ENCODE peak calls at places on chromosome 17, in five cellular contexts. U is epithelial cell of esophagus, P is A549, D is nephron progenitor cell, I is GM12865. K is an unnamed sample.

GRCh38 chr17:61412860-61413653 is 13.4 kb downstream of the TBX2 start:
- DNase-seq in P (no peak), I (no peak), U (no peak), D (no peak), K (no peak)

GRCh38 chr17:4412933-4413831 is 20.6 kb upstream of the SPNS3 start:
- DNase-seq in D (peak; percentile 97), U (peak; percentile 86), P (peak; percentile 92), I (peak; percentile 96), K (peak; percentile 89)

GRCh38 chr17:76612977-76613851 is 27.6 kb upstream of the ST6GALNAC2 start:
- DNase-seq in P (no peak), U (peak; percentile 80), D (peak; percentile 29), I (peak; percentile 35), K (no peak)

GRCh38 chr17:74738051-74738996 is 1.3 kb downstream of the RAB37 start:
- DNase-seq in D (no peak), I (peak; percentile 91), U (no peak), P (no peak), K (no peak)

GRCh38 chr17:37280841-37281240 is 94.9 kb upstream of the C17orf78 start:
- DNase-seq in I (no peak), D (no peak), U (no peak), P (no peak), K (no peak)

GRCh38 chr17:1197379-1197778 is 17.6 kb upstream of the ABR start:
- DNase-seq in P (no peak), D (no peak), I (peak; percentile 50), U (no peak), K (no peak)

GRCh38 chr17:79699386-79700036 is 31.2 kb upstream of the ENPP7 start:
- DNase-seq in D (no peak), I (peak; percentile 26), U (no peak), P (no peak), K (no peak)

GRCh38 chr17:10793256-10793655 is 10.6 kb downstream of the TMEM238L start:
- DNase-seq in D (no peak), I (no peak), U (no peak), P (no peak), K (no peak)

GRCh38 chr17:7213895-7214299 is 5.7 kb downstream of the DLG4 start:
- DNase-seq in I (peak; percentile 81), P (peak; percentile 94), D (peak; percentile 94), U (peak; percentile 75), K (no peak)

GRCh38 chr17:77824102-77824779 is 134.3 kb upstream of the TNRC6C start:
- DNase-seq in U (no peak), P (no peak), I (no peak), D (no peak), K (no peak)

GRCh38 chr17:44204453-44204882 is 4.8 kb upstream of the ATXN7L3 start:
- DNase-seq in P (no peak), U (peak; percentile 61), D (no peak), I (no peak), K (no peak)

GRCh38 chr17:50129303-50129945 is 536 bp downstream of the SAMD14 start:
- DNase-seq in D (peak; percentile 73), I (peak; percentile 60), P (no peak), U (peak; percentile 29), K (peak; percentile 35)

GRCh38 chr17:34397265-34397664 is 34.2 kb upstream of the CCL1 start:
- DNase-seq in P (no peak), D (no peak), U (no peak), I (no peak), K (no peak)

GRCh38 chr17:14741516-14741915 is 440.6 kb downstream of the HS3ST3B1 start:
- DNase-seq in U (peak; percentile 60), D (no peak), I (no peak), P (peak; percentile 33), K (no peak)

GRCh38 chr17:17690156-17690737 is 9.0 kb downstream of the RAI1 start:
- DNase-seq in I (peak; percentile 67), P (no peak), U (no peak), D (no peak), K (no peak)

GRCh38 chr17:45127583-45128300 is 4.6 kb downstream of the PLCD3 start:
- DNase-seq in D (no peak), U (peak; percentile 62), I (no peak), P (no peak), K (peak; percentile 50)

GRCh38 chr17:44376124-44376523 is 12.5 kb upstream of the FAM171A2 start:
- DNase-seq in U (no peak), I (no peak), D (peak; percentile 47), P (peak; percentile 80), K (peak; percentile 48)

GRCh38 chr17:60315650-60316049 is 76.3 kb downstream of the USP32 start:
- DNase-seq in P (no peak), U (no peak), I (no peak), D (no peak), K (no peak)

GRCh38 chr17:77959926-77960521 is 1.5 kb downstream of the TNRC6C start:
- DNase-seq in I (no peak), P (no peak), U (no peak), D (no peak), K (no peak)

GRCh38 chr17:45942284-45942683 is 47.9 kb downstream of the MAPT start:
- DNase-seq in D (no peak), I (no peak), U (no peak), P (no peak), K (no peak)

GRCh38 chr17:53896047-53896446 is 73.3 kb downstream of the KIF2B start:
- DNase-seq in D (no peak), I (no peak), P (no peak), U (peak; percentile 2), K (no peak)

GRCh38 chr17:51231999-51232398 is 27.9 kb downstream of the MBTD1 start:
- DNase-seq in P (no peak), I (no peak), U (no peak), D (no peak), K (peak; percentile 58)

GRCh38 chr17:72661093-72661944 is 431.2 kb downstream of the SLC39A11 start:
- DNase-seq in P (no peak), D (no peak), U (peak; percentile 99), I (no peak), K (peak; percentile 94)

GRCh38 chr17:78979780-78980623 is at the start of gene LGALS3BP:
- DNase-seq in P (peak; percentile 85), I (no peak), D (no peak), U (peak; percentile 65), K (peak; percentile 77)

GRCh38 chr17:43324205-43324893 is 74.4 kb upstream of the ARL4D start:
- DNase-seq in P (no peak), D (no peak), I (peak; percentile 79), U (no peak), K (peak; percentile 29)

GRCh38 chr17:5530265-5530782 is 44.0 kb downstream of the MIS12 start:
- DNase-seq in U (no peak), P (no peak), I (no peak), D (no peak), K (no peak)

GRCh38 chr17:73311428-73311780 is 397 bp downstream of the CDC42EP4 start:
- DNase-seq in P (no peak), I (no peak), D (no peak), U (no peak), K (no peak)

DNA sequence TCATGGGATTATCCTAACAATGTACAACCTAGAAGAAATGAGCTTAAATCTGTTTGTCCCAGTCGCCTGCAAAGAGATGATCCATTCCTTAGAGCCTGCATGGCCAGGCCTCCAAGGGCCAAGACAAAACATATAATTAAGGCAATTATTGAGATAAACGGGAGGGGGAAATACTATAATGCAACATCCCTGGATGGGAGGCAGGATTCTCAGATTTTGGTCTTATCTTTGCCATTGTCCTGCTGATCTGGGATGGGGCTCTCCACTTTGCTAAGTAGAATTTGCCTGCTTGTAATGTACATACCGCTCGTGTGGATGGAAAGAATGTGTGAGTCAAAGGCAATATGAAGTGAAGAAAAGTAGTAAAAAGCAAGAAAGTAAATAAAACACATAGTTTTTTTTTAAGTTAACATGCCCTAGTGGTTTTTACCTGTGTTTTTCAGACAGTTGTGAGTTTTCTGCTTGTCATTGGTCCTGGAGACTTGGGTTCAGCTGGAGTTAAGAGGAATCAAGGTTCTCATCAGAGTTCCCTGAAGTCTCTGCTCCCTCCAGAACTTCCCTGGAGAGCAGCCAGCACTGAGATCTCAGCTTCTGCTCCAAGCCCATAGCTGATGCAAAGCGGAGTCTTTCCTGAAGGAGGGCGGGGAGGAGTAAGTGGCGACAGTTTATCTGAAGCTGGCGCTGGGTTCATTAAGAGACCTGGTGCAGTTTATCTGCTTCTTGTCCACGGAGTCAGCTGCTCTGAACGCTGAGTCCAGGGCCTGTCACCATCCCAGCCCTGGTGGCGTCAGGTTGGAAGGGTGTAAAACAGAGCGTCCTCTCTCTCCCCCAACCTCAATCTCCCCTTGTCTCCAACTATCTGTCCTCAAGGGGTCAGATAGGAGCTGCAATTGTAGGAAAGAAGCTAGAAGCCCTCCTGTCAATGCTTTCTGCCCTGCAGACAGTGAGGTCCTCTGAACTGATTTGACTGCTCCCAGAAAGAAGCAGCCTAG is 30.1 kb downstream of the HOXB1 start:
- DNase-seq in P (no peak), I (peak; percentile 42), U (no peak), D (no peak), K (no peak)
- TF ChIP-seq CTCF in P (no peak), I (peak; percentile 22), U (no peak), D (peak; percentile 16), K (no peak)

GRCh38 chr17:19614900-19615299 is 33.7 kb upstream of the ALDH3A2 start:
- DNase-seq in I (no peak), U (no peak), P (no peak), D (no peak), K (no peak)
- TF ChIP-seq CTCF in I (no peak), U (no peak), P (no peak), D (no peak), K (no peak)

DNA sequence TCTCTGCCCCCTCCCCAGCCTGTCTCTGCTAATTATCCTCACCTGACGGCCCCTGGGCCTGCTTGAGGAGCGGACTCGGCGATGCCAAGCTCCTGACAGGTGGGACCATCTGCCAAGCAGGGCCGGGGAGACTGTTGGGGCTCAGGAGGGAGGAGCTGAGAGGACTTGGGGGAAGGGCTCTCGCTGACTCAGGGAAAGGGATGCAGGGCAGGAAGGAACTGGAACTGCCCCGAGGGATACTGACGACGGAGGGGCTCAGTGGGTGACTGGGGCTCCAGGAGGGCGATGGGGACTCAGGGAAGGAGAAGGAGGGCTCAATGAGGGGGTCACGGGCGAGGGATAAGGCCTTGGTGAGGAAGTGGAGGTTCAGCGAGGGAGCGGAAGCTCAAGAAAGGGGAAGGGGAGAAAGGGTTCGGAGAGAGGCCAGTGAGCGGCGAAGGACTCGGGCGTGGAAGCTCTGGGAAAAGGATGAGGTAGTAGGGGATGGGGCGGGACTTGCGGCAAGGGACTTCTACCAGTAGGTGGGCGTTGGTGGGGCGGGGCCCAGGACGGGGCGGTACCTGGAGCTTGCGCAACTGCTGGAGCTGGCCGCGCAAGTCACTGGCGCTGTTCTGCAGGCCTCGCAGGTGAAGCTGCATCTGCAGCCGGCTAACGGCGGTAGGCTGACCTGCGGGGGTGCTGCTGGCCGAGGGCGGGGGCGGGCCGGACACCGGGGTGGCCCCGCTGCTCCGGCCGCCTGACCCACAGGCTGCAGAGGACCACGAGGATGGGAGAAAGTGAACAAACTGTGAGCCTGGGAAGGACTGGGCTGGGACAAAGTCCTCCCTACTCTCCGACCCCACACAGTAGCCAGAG is 46.5 kb downstream of the SRCIN1 start:
- DNase-seq in D (peak; percentile 93), U (peak; percentile 97), P (peak; percentile 98), I (peak; percentile 91), K (peak; percentile 100)
- TF ChIP-seq CTCF in D (no peak), U (peak; percentile 9), P (peak; percentile 25), I (peak; percentile 46), K (no peak)

GRCh38 chr17:2779545-2779944 is 16.7 kb upstream of the RAP1GAP2 start:
- DNase-seq in U (no peak), D (no peak), P (no peak), I (no peak), K (no peak)
- TF ChIP-seq CTCF in U (no peak), D (no peak), P (no peak), I (no peak), K (no peak)